ENCODE peak calls at places on chromosomes 4 and X, in five cellular contexts. Y is A549; M is activated CD4-positive, CD25-positive, alpha-beta regulatory T cell; J is cardiac fibroblast; S is bronchial epithelial cell. W is an unnamed sample.

GRCh38 chr4:20544645-20545044 is 155.6 kb upstream of the PACRGL start:
- DNase-seq in J (peak), S (peak), M (no peak), Y (peak), W (no peak)

GRCh38 chrX:10900585-10901289 is 210.4 kb upstream of the HCCS start:
- DNase-seq in J (peak), S (peak), M (no peak), Y (peak), W (no peak)

GRCh38 chrX:9821581-9821980 is 35.4 kb downstream of the SHROOM2 start:
- DNase-seq in J (no peak), Y (no peak), S (no peak), M (no peak), W (no peak)

GRCh38 chrX:153600032-153600373 is 1.1 kb upstream of the CCNQ start:
- DNase-seq in Y (peak), J (no peak), M (no peak), S (no peak), W (peak)

GRCh38 chrX:129840334-129840733 is 3.4 kb downstream of the ZDHHC9 start:
- DNase-seq in Y (no peak), S (no peak), M (no peak), J (no peak), W (no peak)

GRCh38 chr4:186622788-186623464 is 67.6 kb upstream of the MTNR1A start:
- DNase-seq in M (no peak), Y (no peak), S (no peak), J (peak), W (no peak)

GRCh38 chr4:20512053-20512810 is 188.0 kb upstream of the PACRGL start:
- DNase-seq in S (peak), J (peak), Y (no peak), M (no peak), W (peak)

GRCh38 chrX:41481264-41482109 is 34.3 kb downstream of the NYX start:
- DNase-seq in M (no peak), Y (peak), J (peak), S (peak), W (peak)

GRCh38 chr4:146370841-146371240 is 150.9 kb downstream of the SLC10A7 start:
- DNase-seq in J (peak), M (no peak), S (peak), Y (no peak), W (no peak)

GRCh38 chr4:123889376-123889945 is 492.9 kb downstream of the SPRY1 start:
- DNase-seq in Y (no peak), J (peak), M (no peak), S (no peak), W (no peak)

GRCh38 chrX:81202413-81202794 is 502 bp downstream of the SH3BGRL start:
- DNase-seq in M (no peak), S (peak), J (peak), Y (no peak), W (no peak)

GRCh38 chrX:63967541-63967940 is 182.5 kb upstream of the ARHGEF9 start:
- DNase-seq in Y (no peak), M (no peak), J (no peak), S (no peak), W (no peak)

GRCh38 chr4:173264960-173265281 is 69.2 kb downstream of the HMGB2 start:
- DNase-seq in Y (no peak), J (no peak), M (no peak), S (no peak), W (no peak)

GRCh38 chr4:120870279-120870673 is 52.2 kb downstream of the PRDM5 start:
- DNase-seq in Y (no peak), J (no peak), S (no peak), M (no peak), W (no peak)

GRCh38 chr4:35541888-35542213 is 702.5 kb downstream of the ARAP2 start:
- DNase-seq in J (no peak), Y (no peak), S (no peak), M (no peak), W (no peak)

GRCh38 chrX:152640039-152640818 is 2.5 kb downstream of the GABRQ start:
- DNase-seq in M (no peak), Y (no peak), J (peak), S (peak), W (peak)

GRCh38 chr4:52241916-52242315 is 190.8 kb downstream of the SPATA18 start:
- DNase-seq in M (no peak), Y (no peak), J (no peak), S (peak), W (no peak)

GRCh38 chrX:69062493-69062892 is 102.8 kb downstream of the PJA1 start:
- DNase-seq in J (no peak), S (no peak), Y (no peak), M (no peak), W (no peak)

GRCh38 chr4:1564535-1565375 is 119.4 kb downstream of the FAM53A start:
- DNase-seq in Y (no peak), S (no peak), J (no peak), M (no peak), W (no peak)

GRCh38 chr4:2168469-2169319 is 73.2 kb downstream of the HAUS3 start:
- DNase-seq in J (no peak), M (no peak), S (no peak), Y (no peak), W (no peak)

GRCh38 chr4:173051697-173052096 is 116.9 kb upstream of the GALNT7 start:
- DNase-seq in Y (no peak), M (no peak), S (no peak), J (peak), W (peak)